ENCODE peak calls at places on chromosomes 12 and 14, in six cellular contexts. N is CD4-positive, alpha-beta T cell; F is HepG2; A is neural progenitor cell; I is CD8-positive, alpha-beta T cell; E is effector memory CD4-positive, alpha-beta T cell. P is an unnamed sample.

GRCh38 chr14:90756755-90757345 is 59.4 kb downstream of the TTC7B start:
- DNase-seq in A (peak; percentile 42), N (no peak), F (no peak), E (no peak), I (no peak), P (no peak)

GRCh38 chr14:49886523-49886922 is 6.4 kb upstream of the ARF6 start:
- DNase-seq in N (no peak), F (no peak), E (no peak), I (no peak), A (no peak), P (no peak)

GRCh38 chr14:47259796-47260195 is 415.6 kb downstream of the MDGA2 start:
- DNase-seq in E (no peak), F (no peak), I (no peak), N (no peak), A (no peak), P (no peak)

GRCh38 chr12:46468159-46468558 is 95.6 kb upstream of the SLC38A2 start:
- DNase-seq in N (no peak), A (no peak), I (no peak), E (no peak), F (no peak), P (no peak)

GRCh38 chr12:81303935-81304334 is 226.1 kb downstream of the ACSS3 start:
- DNase-seq in I (no peak), A (no peak), F (no peak), N (no peak), E (no peak), P (no peak)

GRCh38 chr14:75163677-75164076 is 12.7 kb downstream of the TMED10 start:
- DNase-seq in I (no peak), E (no peak), F (no peak), N (no peak), A (no peak), P (no peak)

GRCh38 chr12:71954861-71955260 is 16.2 kb downstream of the TPH2 start:
- DNase-seq in E (no peak), A (no peak), I (no peak), F (no peak), N (no peak), P (no peak)

GRCh38 chr14:66395300-66395699 is 90.9 kb upstream of the CCDC196 start:
- DNase-seq in I (no peak), E (no peak), A (no peak), N (no peak), F (no peak), P (no peak)

GRCh38 chr12:131390408-131391100 is 320.3 kb upstream of the SFSWAP start:
- DNase-seq in F (no peak), N (no peak), E (no peak), A (peak; percentile 79), I (no peak), P (no peak)

GRCh38 chr14:51869426-51870113 is 9.2 kb downstream of the GNG2 start:
- DNase-seq in E (peak; percentile 62), F (no peak), A (no peak), N (no peak), I (no peak), P (peak; percentile 40)

GRCh38 chr12:43238281-43238680 is 313.7 kb downstream of the ADAMTS20 start:
- DNase-seq in E (no peak), F (no peak), I (no peak), N (no peak), A (no peak), P (no peak)

GRCh38 chr12:104285740-104286537 is 17.6 kb upstream of the EID3 start:
- DNase-seq in A (no peak), N (no peak), I (no peak), F (no peak), E (no peak), P (no peak)

GRCh38 chr12:3896851-3897351 is 23.7 kb upstream of the PARP11 start:
- DNase-seq in N (no peak), E (no peak), I (no peak), A (peak; percentile 52), F (no peak), P (no peak)

GRCh38 chr12:55017421-55017820 is 2.4 kb upstream of the NEUROD4 start:
- DNase-seq in A (peak; percentile 15), E (no peak), N (no peak), I (no peak), F (no peak), P (no peak)

GRCh38 chr12:77049767-77050353 is 15.5 kb downstream of the E2F7 start:
- DNase-seq in F (peak; percentile 69), E (no peak), N (no peak), A (peak; percentile 63), I (no peak), P (no peak)

GRCh38 chr12:30989754-30990153 is 63.2 kb downstream of the TSPAN11 start:
- DNase-seq in F (peak; percentile 39), N (no peak), I (no peak), A (peak; percentile 62), E (no peak), P (no peak)

GRCh38 chr12:22904485-22904884 is 279.5 kb downstream of the ETNK1 start:
- DNase-seq in F (no peak), N (no peak), A (no peak), I (no peak), E (no peak), P (no peak)

GRCh38 chr12:113127791-113128199 is 7.8 kb downstream of the RASAL1 start:
- DNase-seq in A (no peak), F (no peak), N (no peak), E (no peak), I (no peak), P (no peak)

GRCh38 chr14:41073544-41073943 is 533.1 kb upstream of the LRFN5 start:
- DNase-seq in I (no peak), A (no peak), N (no peak), F (no peak), E (no peak), P (no peak)

GRCh38 chr14:51368721-51369163 is 128.7 kb downstream of the TMX1 start:
- DNase-seq in I (no peak), A (no peak), F (no peak), N (no peak), E (no peak), P (no peak)

GRCh38 chr14:50351016-50351415 is 38.9 kb downstream of the DMAC2L start:
- DNase-seq in N (no peak), F (no peak), A (no peak), I (no peak), E (no peak), P (no peak)

GRCh38 chr12:132918680-132919079 is 31.3 kb upstream of the CHFR start:
- DNase-seq in N (no peak), F (no peak), I (no peak), A (no peak), E (no peak), P (no peak)
- H3K9me3 ChIP-seq in N (peaks cover 89% of the 10 kb centered on the region), F (peaks cover 100% of the 10 kb centered on the region), I (peaks cover 30% of the 10 kb centered on the region), A (peaks cover 53% of the 10 kb centered on the region), E (peaks cover 48% of the 10 kb centered on the region), P (peaks cover 17% of the 10 kb centered on the region)

DNA sequence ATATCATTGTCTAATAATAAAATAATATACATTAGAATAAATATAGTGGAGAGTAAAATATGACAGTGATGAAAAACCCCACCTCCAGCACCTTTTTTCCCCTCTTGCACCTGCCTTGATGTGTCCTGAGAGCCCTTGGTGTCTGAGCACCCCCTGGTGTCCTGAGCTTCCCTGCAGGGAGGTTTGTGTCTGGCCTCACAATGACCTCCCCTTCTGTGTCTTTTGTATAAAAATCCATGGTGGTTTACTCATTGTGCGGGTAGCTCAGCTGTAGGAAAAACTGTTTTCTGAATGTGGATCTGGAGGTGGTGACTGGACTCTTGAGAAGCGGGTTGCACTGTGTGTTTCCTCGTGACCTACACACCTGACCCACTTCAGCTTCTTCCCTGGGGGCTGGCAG is 636.9 kb downstream of the TMEM121 start:
- DNase-seq in E (no peak), I (no peak), N (no peak), A (no peak), F (no peak), P (no peak)
- H3K9me3 ChIP-seq in E (no peaks in the 10 kb centered on the region), I (no peaks in the 10 kb centered on the region), N (no peaks in the 10 kb centered on the region), A (peaks cover 5% of the 10 kb centered on the region), F (no peaks in the 10 kb centered on the region), P (no peaks in the 10 kb centered on the region)

GRCh38 chr12:65492997-65493892 is 214.8 kb downstream of the MSRB3 start:
- DNase-seq in A (no peak), F (no peak), N (no peak), I (no peak), E (no peak), P (no peak)

GRCh38 chr12:65490193-65490592 is 211.7 kb downstream of the MSRB3 start:
- DNase-seq in E (no peak), I (no peak), F (no peak), N (no peak), A (no peak), P (no peak)

GRCh38 chr12:65487679-65488078 is 209.2 kb downstream of the MSRB3 start:
- DNase-seq in A (no peak), E (no peak), I (no peak), F (no peak), N (no peak), P (no peak)
- H3K9me3 ChIP-seq in A (peaks cover 14% of the 10 kb centered on the region), E (no peaks in the 10 kb centered on the region), I (no peaks in the 10 kb centered on the region), F (peaks cover 27% of the 10 kb centered on the region), N (peaks cover 12% of the 10 kb centered on the region), P (no peaks in the 10 kb centered on the region)

DNA sequence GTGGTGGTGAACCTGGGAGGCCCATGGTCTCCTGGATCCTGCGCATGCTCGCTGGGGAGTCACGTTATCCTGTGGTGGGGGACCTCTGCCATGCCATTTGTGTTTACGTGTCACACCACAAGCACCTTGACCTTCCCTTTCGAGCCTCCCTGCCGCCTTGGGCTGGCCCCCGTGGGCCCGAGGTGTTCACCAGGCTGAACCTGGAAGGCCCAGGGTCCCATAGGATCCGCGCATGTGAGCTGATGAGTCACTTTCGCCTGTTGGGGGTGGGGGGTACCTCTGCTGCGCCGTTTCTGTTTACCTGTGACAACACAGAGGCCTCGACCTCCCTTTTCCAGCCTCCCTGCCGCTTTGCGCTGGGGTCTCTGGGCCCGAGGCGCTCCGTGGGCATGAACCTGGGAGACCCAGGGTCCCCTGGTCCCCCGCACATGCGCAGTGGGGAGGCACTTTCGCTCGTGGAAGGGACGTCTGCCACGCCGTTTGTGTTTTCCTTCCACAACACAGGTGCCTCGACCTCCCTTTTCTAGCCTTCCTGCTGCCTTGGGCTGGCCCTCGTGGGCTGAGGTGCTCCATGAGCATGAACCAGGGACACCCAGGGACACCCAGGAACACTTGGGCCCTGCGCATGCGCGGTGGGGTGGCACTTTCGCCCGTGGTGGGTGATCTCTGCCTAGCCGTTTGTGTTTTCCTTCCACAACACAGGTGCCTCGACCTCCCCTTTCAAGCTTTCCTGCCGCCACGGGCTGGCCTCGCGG is 334.1 kb downstream of the ALG10 start:
- DNase-seq in I (no peak), E (no peak), A (no peak), N (no peak), F (no peak), P (no peak)
- H3K9me3 ChIP-seq in I (no peaks in the 10 kb centered on the region), E (no peaks in the 10 kb centered on the region), A (no peaks in the 10 kb centered on the region), N (peaks cover 15% of the 10 kb centered on the region), F (no peaks in the 10 kb centered on the region), P (no peaks in the 10 kb centered on the region)

GRCh38 chr12:57661376-57661775 is 28.4 kb upstream of the B4GALNT1 start:
- DNase-seq in I (no peak), N (no peak), E (no peak), F (no peak), A (no peak), P (no peak)
- H3K9me3 ChIP-seq in I (no peaks in the 10 kb centered on the region), N (no peaks in the 10 kb centered on the region), E (no peaks in the 10 kb centered on the region), F (peaks cover 14% of the 10 kb centered on the region), A (peaks cover 8% of the 10 kb centered on the region), P (no peaks in the 10 kb centered on the region)